ENCODE peak calls at places on chromosomes 13 and 19, in eight cellular contexts. One of them, this sample, is unnamed.

GRCh38 chr13:101140936-101141335 is 275.4 kb downstream of the NALCN start:
- DNase-seq in fibroblast of mammary gland: no peak
- DNase-seq in fibroblast of lung: no peak
- DNase-seq in NCI-H2081: no peak
- DNase-seq in mucosa of gallbladder: no peak
- DNase-seq in hepatic stellate cell: no peak
- DNase-seq in stimulated activated CD4-positive, alpha-beta T cell treated with anti-CD3 and anti-CD28 coated beads, TNF-alpha, amount 100 ng/mL, for 24 hours: no peak
- DNase-seq in nephron progenitor cell: no peak
- DNase-seq in this sample: no peak

GRCh38 chr19:48530044-48530720 is 18.5 kb upstream of the LMTK3 start:
- DNase-seq in fibroblast of mammary gland: no peak
- DNase-seq in fibroblast of lung: no peak
- DNase-seq in NCI-H2081: no peak
- DNase-seq in mucosa of gallbladder: no peak
- DNase-seq in hepatic stellate cell: no peak
- DNase-seq in stimulated activated CD4-positive, alpha-beta T cell treated with anti-CD3 and anti-CD28 coated beads, TNF-alpha, amount 100 ng/mL, for 24 hours: no peak
- DNase-seq in nephron progenitor cell: no peak
- DNase-seq in this sample: no peak

GRCh38 chr13:103081435-103081834 is 15.2 kb upstream of the SLC10A2 start:
- DNase-seq in fibroblast of mammary gland: no peak
- DNase-seq in fibroblast of lung: no peak
- DNase-seq in NCI-H2081: no peak
- DNase-seq in mucosa of gallbladder: no peak
- DNase-seq in hepatic stellate cell: no peak
- DNase-seq in stimulated activated CD4-positive, alpha-beta T cell treated with anti-CD3 and anti-CD28 coated beads, TNF-alpha, amount 100 ng/mL, for 24 hours: no peak
- DNase-seq in nephron progenitor cell: no peak
- DNase-seq in this sample: no peak

GRCh38 chr19:16376649-16377048 is 52.0 kb downstream of the KLF2 start:
- DNase-seq in fibroblast of mammary gland: no peak
- DNase-seq in fibroblast of lung: no peak
- DNase-seq in NCI-H2081: no peak
- DNase-seq in mucosa of gallbladder: no peak
- DNase-seq in hepatic stellate cell: no peak
- DNase-seq in stimulated activated CD4-positive, alpha-beta T cell treated with anti-CD3 and anti-CD28 coated beads, TNF-alpha, amount 100 ng/mL, for 24 hours: no peak
- DNase-seq in nephron progenitor cell: peak; percentile 40
- DNase-seq in this sample: no peak

GRCh38 chr13:40648841-40649240 is 17.6 kb downstream of the FOXO1 start:
- DNase-seq in fibroblast of mammary gland: no peak
- DNase-seq in fibroblast of lung: no peak
- DNase-seq in NCI-H2081: no peak
- DNase-seq in mucosa of gallbladder: no peak
- DNase-seq in hepatic stellate cell: no peak
- DNase-seq in stimulated activated CD4-positive, alpha-beta T cell treated with anti-CD3 and anti-CD28 coated beads, TNF-alpha, amount 100 ng/mL, for 24 hours: no peak
- DNase-seq in nephron progenitor cell: no peak
- DNase-seq in this sample: no peak

GRCh38 chr13:46555722-46556121 is 2.8 kb downstream of the LRCH1 start:
- DNase-seq in fibroblast of mammary gland: no peak
- DNase-seq in fibroblast of lung: no peak
- DNase-seq in NCI-H2081: no peak
- DNase-seq in mucosa of gallbladder: no peak
- DNase-seq in hepatic stellate cell: no peak
- DNase-seq in stimulated activated CD4-positive, alpha-beta T cell treated with anti-CD3 and anti-CD28 coated beads, TNF-alpha, amount 100 ng/mL, for 24 hours: no peak
- DNase-seq in nephron progenitor cell: no peak
- DNase-seq in this sample: no peak

GRCh38 chr13:20974981-20975585 is 72.5 kb upstream of the XPO4 start:
- DNase-seq in fibroblast of mammary gland: no peak
- DNase-seq in fibroblast of lung: no peak
- DNase-seq in NCI-H2081: no peak
- DNase-seq in mucosa of gallbladder: no peak
- DNase-seq in hepatic stellate cell: no peak
- DNase-seq in stimulated activated CD4-positive, alpha-beta T cell treated with anti-CD3 and anti-CD28 coated beads, TNF-alpha, amount 100 ng/mL, for 24 hours: no peak
- DNase-seq in nephron progenitor cell: no peak
- DNase-seq in this sample: no peak

GRCh38 chr13:20547479-20547908 is 19.5 kb upstream of the IFT88 start:
- DNase-seq in fibroblast of mammary gland: no peak
- DNase-seq in fibroblast of lung: no peak
- DNase-seq in NCI-H2081: no peak
- DNase-seq in mucosa of gallbladder: peak; percentile 61
- DNase-seq in hepatic stellate cell: no peak
- DNase-seq in stimulated activated CD4-positive, alpha-beta T cell treated with anti-CD3 and anti-CD28 coated beads, TNF-alpha, amount 100 ng/mL, for 24 hours: no peak
- DNase-seq in nephron progenitor cell: no peak
- DNase-seq in this sample: no peak

GRCh38 chr19:13554506-13555235 is 48.4 kb upstream of the CACNA1A start:
- DNase-seq in fibroblast of mammary gland: no peak
- DNase-seq in fibroblast of lung: peak; percentile 8
- DNase-seq in NCI-H2081: no peak
- DNase-seq in mucosa of gallbladder: no peak
- DNase-seq in hepatic stellate cell: no peak
- DNase-seq in stimulated activated CD4-positive, alpha-beta T cell treated with anti-CD3 and anti-CD28 coated beads, TNF-alpha, amount 100 ng/mL, for 24 hours: no peak
- DNase-seq in nephron progenitor cell: no peak
- DNase-seq in this sample: no peak

GRCh38 chr13:113665582-113666323 is 1.3 kb upstream of the GRK1 start:
- DNase-seq in fibroblast of mammary gland: no peak
- DNase-seq in fibroblast of lung: no peak
- DNase-seq in NCI-H2081: no peak
- DNase-seq in mucosa of gallbladder: no peak
- DNase-seq in hepatic stellate cell: no peak
- DNase-seq in stimulated activated CD4-positive, alpha-beta T cell treated with anti-CD3 and anti-CD28 coated beads, TNF-alpha, amount 100 ng/mL, for 24 hours: no peak
- DNase-seq in nephron progenitor cell: no peak
- DNase-seq in this sample: no peak

GRCh38 chr13:59176775-59177174 is 987.0 kb downstream of the DIAPH3 start:
- DNase-seq in fibroblast of mammary gland: no peak
- DNase-seq in fibroblast of lung: no peak
- DNase-seq in NCI-H2081: no peak
- DNase-seq in mucosa of gallbladder: no peak
- DNase-seq in hepatic stellate cell: peak; percentile 8
- DNase-seq in stimulated activated CD4-positive, alpha-beta T cell treated with anti-CD3 and anti-CD28 coated beads, TNF-alpha, amount 100 ng/mL, for 24 hours: no peak
- DNase-seq in nephron progenitor cell: no peak
- DNase-seq in this sample: no peak

GRCh38 chr13:32261567-32261966 is 53.6 kb downstream of the ZAR1L start:
- DNase-seq in fibroblast of mammary gland: peak; percentile 94
- DNase-seq in fibroblast of lung: peak; percentile 95
- DNase-seq in NCI-H2081: no peak
- DNase-seq in mucosa of gallbladder: peak; percentile 81
- DNase-seq in hepatic stellate cell: peak; percentile 70
- DNase-seq in stimulated activated CD4-positive, alpha-beta T cell treated with anti-CD3 and anti-CD28 coated beads, TNF-alpha, amount 100 ng/mL, for 24 hours: no peak
- DNase-seq in nephron progenitor cell: no peak
- DNase-seq in this sample: no peak

GRCh38 chr19:30154410-30154809 is 212.4 kb downstream of the URI1 start:
- DNase-seq in fibroblast of mammary gland: no peak
- DNase-seq in fibroblast of lung: no peak
- DNase-seq in NCI-H2081: no peak
- DNase-seq in mucosa of gallbladder: no peak
- DNase-seq in hepatic stellate cell: no peak
- DNase-seq in stimulated activated CD4-positive, alpha-beta T cell treated with anti-CD3 and anti-CD28 coated beads, TNF-alpha, amount 100 ng/mL, for 24 hours: no peak
- DNase-seq in nephron progenitor cell: no peak
- DNase-seq in this sample: no peak

This sample was measured in SW 1271.